ENCODE peak calls at places on chromosomes 3 and 15, in seven cellular contexts. S, Y, D, G, O, N and Q are unnamed samples.
A peak's percentile ranks its signal among the peaks of the same experiment; 100 is the strongest.

GRCh38 chr15:82540984-82541431 is 751 bp upstream of the RPS17 start:
- DNase-seq in O (peak; percentile 67), G (peak; percentile 75), D (no peak), S (peak; percentile 34), Y (peak; percentile 33), N (no peak), Q (peak; percentile 14)

GRCh38 chr3:59425942-59426341 is 376.1 kb upstream of the CFAP20DC start:
- DNase-seq in S (no peak), N (no peak), G (no peak), Y (no peak), O (no peak), D (peak; percentile 52), Q (no peak)

GRCh38 chr3:192851821-192852352 is 65.8 kb downstream of the MB21D2 start:
- DNase-seq in Y (no peak), O (peak; percentile 78), N (no peak), D (no peak), S (peak; percentile 80), G (peak; percentile 87), Q (peak; percentile 54)

GRCh38 chr3:134231131-134231530 is 19.5 kb downstream of the RYK start:
- DNase-seq in Y (no peak), O (no peak), N (no peak), G (no peak), S (peak; percentile 42), D (no peak), Q (peak; percentile 25)

GRCh38 chr3:12584091-12584490 is 27.2 kb downstream of the MKRN2 start:
- DNase-seq in G (no peak), S (no peak), D (no peak), Y (no peak), N (no peak), O (no peak), Q (no peak)

GRCh38 chr3:67943546-67943945 is 289.1 kb upstream of the SUCLG2 start:
- DNase-seq in O (no peak), S (no peak), Y (no peak), D (no peak), N (no peak), G (no peak), Q (no peak)

GRCh38 chr3:146974001-146974400 is 368.9 kb upstream of the PLSCR5 start:
- DNase-seq in G (no peak), S (no peak), D (no peak), Y (no peak), N (no peak), O (no peak), Q (no peak)

GRCh38 chr3:112847692-112848091 is 1.0 kb upstream of the CD200R1L start:
- DNase-seq in S (no peak), D (no peak), O (no peak), Y (no peak), N (no peak), G (no peak), Q (no peak)

GRCh38 chr3:116579843-116580242 is 129.7 kb upstream of the TUSC7 start:
- DNase-seq in Y (peak; percentile 50), S (peak; percentile 31), G (no peak), O (no peak), N (no peak), D (no peak), Q (peak; percentile 5)

GRCh38 chr15:63389902-63390301 is 8.3 kb upstream of the CA12 start:
- DNase-seq in O (peak; percentile 85), D (no peak), N (no peak), G (no peak), Y (no peak), S (no peak), Q (no peak)

GRCh38 chr3:45706133-45706808 is 17.1 kb downstream of the SACM1L start:
- DNase-seq in D (no peak), S (no peak), O (no peak), G (no peak), Y (no peak), N (no peak), Q (no peak)

GRCh38 chr3:153052096-153052460 is 109.9 kb upstream of the RAP2B start:
- DNase-seq in S (peak; percentile 90), D (no peak), N (no peak), O (no peak), Y (no peak), G (peak; percentile 84), Q (peak; percentile 97)

GRCh38 chr15:73683624-73684536 is at the start of gene CD276:
- DNase-seq in S (peak; percentile 66), N (no peak), Y (peak; percentile 93), G (peak; percentile 93), O (peak; percentile 91), D (no peak), Q (peak; percentile 64)

GRCh38 chr15:80736571-80736970 is 41.5 kb downstream of the ABHD17C start:
- DNase-seq in D (no peak), G (no peak), N (no peak), O (no peak), Y (no peak), S (peak; percentile 8), Q (peak; percentile 48)

GRCh38 chr3:10338591-10339369 is 17.9 kb upstream of the SEC13 start:
- DNase-seq in S (no peak), Y (no peak), D (no peak), O (no peak), N (no peak), G (peak; percentile 60), Q (no peak)

DNA sequence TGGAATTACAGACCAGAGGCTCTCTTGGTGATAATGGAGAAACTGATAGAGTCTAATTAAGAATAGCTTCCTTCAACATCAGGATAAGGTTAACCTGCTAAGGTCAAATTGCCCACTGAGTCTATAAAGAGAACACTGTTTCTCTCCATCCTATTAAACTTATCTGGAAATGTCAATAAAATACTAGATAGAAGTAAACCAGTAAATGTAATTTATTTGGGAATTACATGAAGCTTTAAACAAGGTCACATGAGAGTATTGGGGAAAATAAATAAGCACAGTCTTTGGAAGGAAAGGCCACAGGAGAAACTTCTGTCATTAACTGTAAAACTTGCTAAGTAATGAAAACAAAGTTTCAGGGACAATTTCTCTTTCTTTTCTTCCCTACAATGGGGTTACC is 118.5 kb downstream of the DPH6 start:
- DNase-seq in S (no peak), G (no peak), D (no peak), Y (no peak), N (no peak), O (no peak), Q (no peak)
- H3K27ac ChIP-seq in S (no peak overlapping the region), G (no peak overlapping the region), D (no peak overlapping the region), Y (no peak overlapping the region), N (no peak overlapping the region), O (no peak overlapping the region), Q (no peak overlapping the region)

GRCh38 chr3:29697989-29698388 is 417.1 kb downstream of the RBMS3 start:
- DNase-seq in N (no peak), G (no peak), D (no peak), S (peak; percentile 12), O (no peak), Y (no peak), Q (peak; percentile 68)

GRCh38 chr3:29695905-29696238 is 415.0 kb downstream of the RBMS3 start:
- DNase-seq in D (no peak), S (no peak), G (no peak), Y (peak; percentile 2), O (no peak), N (no peak), Q (no peak)

GRCh38 chr3:29694783-29695182 is 413.9 kb downstream of the RBMS3 start:
- DNase-seq in D (no peak), N (no peak), Y (no peak), G (no peak), O (no peak), S (peak; percentile 83), Q (peak; percentile 98)

GRCh38 chr3:29695201-29695904 is 414.5 kb downstream of the RBMS3 start:
- DNase-seq in G (no peak), O (no peak), N (no peak), Y (no peak), S (peak; percentile 96), D (no peak), Q (peak; percentile 73)

DNA sequence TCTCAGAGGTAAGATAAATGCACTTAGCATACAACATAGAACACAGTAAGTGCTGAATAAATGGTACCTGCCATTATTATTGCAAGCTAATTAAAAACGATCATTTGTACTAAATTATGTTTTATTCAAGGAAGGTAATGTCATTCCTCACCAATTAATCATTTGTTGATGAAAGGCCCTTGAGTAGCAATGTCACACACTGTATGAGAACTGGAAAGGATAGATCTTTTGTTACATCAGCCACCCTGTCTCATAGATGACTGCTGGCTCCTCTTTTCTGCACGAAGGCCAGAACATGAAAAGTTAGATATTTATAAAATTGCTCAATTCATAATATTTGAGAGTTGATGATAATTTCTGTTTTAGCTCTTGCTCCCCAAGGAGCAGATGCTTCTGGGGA is 415.4 kb downstream of the RBMS3 start:
- DNase-seq in S (no peak), O (no peak), D (no peak), G (no peak), N (no peak), Y (no peak), Q (no peak)
- H3K27ac ChIP-seq in S (peak overlapping the region; percentile 85), O (peak overlapping the region; percentile 73), D (no peak overlapping the region), G (peak overlapping the region; percentile 95), N (no peak overlapping the region), Y (no peak overlapping the region), Q (peak overlapping the region; percentile 87)

GRCh38 chr15:28115871-28116270 is 16.8 kb upstream of the OCA2 start:
- DNase-seq in G (no peak), O (peak; percentile 39), S (no peak), N (no peak), D (no peak), Y (no peak), Q (no peak)

GRCh38 chr15:28118531-28118930 is 19.4 kb upstream of the OCA2 start:
- DNase-seq in G (no peak), N (no peak), O (peak; percentile 36), S (no peak), Y (no peak), D (no peak), Q (no peak)

GRCh38 chr15:28116521-28117488 is 17.7 kb upstream of the OCA2 start:
- DNase-seq in O (peak; percentile 55), Y (no peak), S (no peak), D (no peak), N (no peak), G (no peak), Q (no peak)

GRCh38 chr15:28118083-28118482 is 19.0 kb upstream of the OCA2 start:
- DNase-seq in O (peak; percentile 30), Y (no peak), D (no peak), S (no peak), N (no peak), G (no peak), Q (no peak)

DNA sequence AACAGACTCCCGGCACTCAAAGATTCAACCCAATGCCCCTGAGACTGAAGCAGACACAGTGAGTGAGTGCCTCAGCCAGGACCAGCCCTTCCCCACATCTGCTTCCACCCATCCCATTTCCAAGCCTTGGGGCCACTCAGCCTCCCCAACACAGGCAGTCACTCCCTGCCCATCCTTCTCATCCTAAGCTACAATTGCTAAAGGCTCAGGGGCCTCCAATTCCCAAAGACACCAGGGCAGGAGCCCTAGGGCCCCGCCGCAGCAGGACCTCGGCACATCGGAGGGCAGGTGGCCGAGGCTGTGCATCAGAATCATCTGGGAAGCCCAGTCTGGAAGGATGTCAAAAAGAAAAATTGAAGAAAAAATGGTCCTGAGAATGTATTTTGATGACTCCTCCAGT is 18.5 kb upstream of the OCA2 start:
- DNase-seq in Y (no peak), S (no peak), G (no peak), N (no peak), D (no peak), O (peak; percentile 43), Q (no peak)
- H3K27ac ChIP-seq in Y (no peak overlapping the region), S (no peak overlapping the region), G (no peak overlapping the region), N (no peak overlapping the region), D (no peak overlapping the region), O (no peak overlapping the region), Q (no peak overlapping the region)

DNA sequence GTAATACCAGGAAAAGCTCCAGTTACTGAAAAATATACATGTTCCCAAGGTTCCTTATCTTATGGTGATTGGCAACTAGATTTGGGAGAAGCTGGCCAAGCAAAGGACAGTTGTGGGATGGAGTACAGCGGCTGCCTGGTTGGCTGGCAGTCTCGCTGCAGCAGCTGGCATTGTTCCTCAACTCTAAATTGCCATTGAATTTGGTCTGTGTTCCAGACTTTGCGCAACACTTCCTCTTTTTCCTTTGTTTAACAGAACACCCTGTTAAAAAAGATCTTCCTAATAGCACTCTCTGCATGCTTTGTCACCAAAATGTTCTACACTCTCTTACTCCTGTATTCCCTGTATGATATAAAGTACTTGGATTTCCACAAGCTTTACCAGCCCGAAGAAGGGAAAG is 420.6 kb upstream of the RBMS3 start:
- DNase-seq in O (no peak), D (no peak), G (no peak), S (peak; percentile 43), Y (no peak), N (no peak), Q (no peak)
- H3K27ac ChIP-seq in O (no peak overlapping the region), D (no peak overlapping the region), G (peak overlapping the region; percentile 49), S (no peak overlapping the region), Y (no peak overlapping the region), N (no peak overlapping the region), Q (no peak overlapping the region)